ENCODE peak calls at places on chromosomes 6 and 20, in eight cellular contexts. S is stomach; Z is GM23338; T is left lung; I is fibroblast of lung; J is upper lobe of right lung; R is heart left ventricle; K is naive thymus-derived CD4-positive, alpha-beta T cell. Q is an unnamed sample.

GRCh38 chr6:164827537-164827936 is 481.9 kb downstream of the C6orf118 start:
- DNase-seq in Z (no peak), J (no peak), T (no peak), I (peak; percentile 10), K (no peak), S (no peak), R (no peak), Q (no peak)

GRCh38 chr20:37267684-37268313 is 6.2 kb upstream of the GHRH start:
- DNase-seq in Z (peak; percentile 74), J (no peak), T (no peak), I (no peak), K (no peak), R (no peak), S (no peak), Q (no peak)

GRCh38 chr6:113825776-113826175 is 31.4 kb upstream of the MARCKS start:
- DNase-seq in K (no peak), T (peak; percentile 63), I (peak; percentile 93), J (peak; percentile 65), R (peak; percentile 90), Z (no peak), S (peak; percentile 90), Q (peak; percentile 89)

GRCh38 chr6:39193201-39193791 is 36.0 kb downstream of the KCNK5 start:
- DNase-seq in I (no peak), R (no peak), K (no peak), Z (no peak), J (no peak), S (no peak), T (no peak), Q (peak; percentile 55)

GRCh38 chr6:33927551-33927950 is 123.7 kb upstream of the MLN start:
- DNase-seq in K (no peak), I (peak; percentile 75), R (no peak), Z (no peak), T (no peak), J (no peak), S (no peak), Q (no peak)

GRCh38 chr6:33820243-33820642 is 16.4 kb upstream of the MLN start:
- DNase-seq in S (no peak), R (no peak), I (no peak), T (no peak), K (no peak), Z (no peak), J (no peak), Q (no peak)

GRCh38 chr6:69487688-69488087 is 309.1 kb downstream of the LMBRD1 start:
- DNase-seq in Z (peak; percentile 55), R (no peak), T (no peak), S (no peak), K (no peak), J (no peak), I (no peak), Q (no peak)

GRCh38 chr20:49846206-49846807 is 33.7 kb downstream of the SLC9A8 start:
- DNase-seq in S (peak; percentile 46), K (peak; percentile 40), I (peak; percentile 23), R (no peak), J (no peak), T (no peak), Z (peak; percentile 92), Q (no peak)

GRCh38 chr6:137214931-137215330 is 4.3 kb downstream of the IFNGR1 start:
- DNase-seq in S (no peak), R (no peak), K (no peak), Z (no peak), I (no peak), J (no peak), T (no peak), Q (no peak)

GRCh38 chr6:111530777-111531176 is 47.8 kb upstream of the REV3L start:
- DNase-seq in T (no peak), Z (no peak), J (no peak), K (no peak), I (no peak), R (no peak), S (no peak), Q (no peak)

DNA sequence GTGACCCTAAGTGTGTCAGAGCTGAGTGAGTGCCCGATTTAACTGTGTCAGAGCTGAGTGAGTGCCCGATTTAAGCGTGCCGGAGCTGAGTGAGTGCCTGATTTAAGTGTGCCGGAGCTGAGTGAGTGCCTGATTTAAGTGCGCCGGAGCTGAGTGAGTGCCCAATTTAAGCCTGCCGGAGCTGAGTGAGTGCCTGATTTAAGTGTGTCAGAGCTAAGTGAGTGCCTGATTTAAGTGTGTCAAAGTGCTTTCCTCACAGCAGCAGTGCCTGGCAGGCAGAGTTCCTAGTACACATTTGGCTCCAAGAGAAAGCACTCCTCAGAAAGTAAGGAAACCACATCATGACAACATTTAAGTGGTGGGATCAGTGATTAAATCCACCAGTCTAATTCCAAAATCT is 13.2 kb downstream of the SERAC1 start:
- DNase-seq in Z (no peak), I (no peak), R (no peak), S (no peak), T (no peak), J (no peak), K (no peak), Q (no peak)
- H3K4me1 ChIP-seq in Z (no peaks in the 10 kb centered on the region), I (peaks cover 9% of the 10 kb centered on the region), R (no peaks in the 10 kb centered on the region), S (no peaks in the 10 kb centered on the region), T (peaks cover 10% of the 10 kb centered on the region), J (no peaks in the 10 kb centered on the region), K (no peaks in the 10 kb centered on the region), Q (no peaks in the 10 kb centered on the region)

GRCh38 chr20:2311329-2311728 is 15.5 kb downstream of the TGM3 start:
- DNase-seq in R (no peak), S (no peak), T (no peak), Z (no peak), I (no peak), J (no peak), K (no peak), Q (no peak)
- H3K27me3 ChIP-seq in R (no peaks in the 10 kb centered on the region), S (no peaks in the 10 kb centered on the region), T (no peaks in the 10 kb centered on the region), Z (no peaks in the 10 kb centered on the region), I (peaks cover 3% of the 10 kb centered on the region), J (no peaks in the 10 kb centered on the region), K (no peaks in the 10 kb centered on the region), Q (no peaks in the 10 kb centered on the region)

DNA sequence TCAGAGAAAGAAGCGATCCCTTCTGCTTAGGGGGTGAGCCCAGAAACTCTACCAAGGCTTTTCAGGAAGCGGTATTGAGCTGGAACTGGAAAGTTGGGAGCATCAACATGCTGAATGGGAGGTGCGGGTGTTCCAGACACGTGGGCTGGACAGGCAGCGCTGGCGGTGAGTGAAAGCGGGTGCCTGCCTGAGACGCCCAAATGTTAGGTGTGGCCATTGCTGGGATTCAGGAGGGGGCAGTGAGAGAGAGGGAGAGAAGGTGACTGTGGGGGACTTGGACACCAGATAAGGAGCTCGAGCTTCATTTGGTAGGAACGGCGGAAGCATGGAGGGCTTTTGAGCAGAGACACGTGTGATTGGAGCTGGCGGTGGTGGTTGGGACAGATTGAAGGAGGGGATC is 157.7 kb downstream of the ZDHHC14 start:
- DNase-seq in I (no peak), R (no peak), T (no peak), Z (no peak), J (no peak), S (no peak), K (no peak), Q (no peak)
- H3K4me1 ChIP-seq in I (peaks cover 3% of the 10 kb centered on the region), R (peaks cover 50% of the 10 kb centered on the region), T (peaks cover 32% of the 10 kb centered on the region), Z (peaks cover 23% of the 10 kb centered on the region), J (peaks cover 26% of the 10 kb centered on the region), S (peaks cover 18% of the 10 kb centered on the region), K (peaks cover 11% of the 10 kb centered on the region), Q (no peaks in the 10 kb centered on the region)

GRCh38 chr20:63451821-63452220 is 20.6 kb downstream of the KCNQ2 start:
- DNase-seq in K (no peak), I (no peak), R (no peak), T (no peak), S (no peak), Z (no peak), J (no peak), Q (no peak)

GRCh38 chr20:63453029-63453523 is 19.4 kb downstream of the KCNQ2 start:
- DNase-seq in J (no peak), S (no peak), R (no peak), T (no peak), K (no peak), Z (peak; percentile 48), I (no peak), Q (no peak)

GRCh38 chr20:63449796-63450730 is 22.4 kb downstream of the KCNQ2 start:
- DNase-seq in K (no peak), T (no peak), S (no peak), I (no peak), Z (no peak), R (no peak), J (no peak), Q (no peak)

GRCh38 chr20:63454729-63455567 is 17.5 kb downstream of the KCNQ2 start:
- DNase-seq in Z (no peak), I (no peak), S (no peak), T (no peak), J (no peak), K (no peak), R (no peak), Q (no peak)

DNA sequence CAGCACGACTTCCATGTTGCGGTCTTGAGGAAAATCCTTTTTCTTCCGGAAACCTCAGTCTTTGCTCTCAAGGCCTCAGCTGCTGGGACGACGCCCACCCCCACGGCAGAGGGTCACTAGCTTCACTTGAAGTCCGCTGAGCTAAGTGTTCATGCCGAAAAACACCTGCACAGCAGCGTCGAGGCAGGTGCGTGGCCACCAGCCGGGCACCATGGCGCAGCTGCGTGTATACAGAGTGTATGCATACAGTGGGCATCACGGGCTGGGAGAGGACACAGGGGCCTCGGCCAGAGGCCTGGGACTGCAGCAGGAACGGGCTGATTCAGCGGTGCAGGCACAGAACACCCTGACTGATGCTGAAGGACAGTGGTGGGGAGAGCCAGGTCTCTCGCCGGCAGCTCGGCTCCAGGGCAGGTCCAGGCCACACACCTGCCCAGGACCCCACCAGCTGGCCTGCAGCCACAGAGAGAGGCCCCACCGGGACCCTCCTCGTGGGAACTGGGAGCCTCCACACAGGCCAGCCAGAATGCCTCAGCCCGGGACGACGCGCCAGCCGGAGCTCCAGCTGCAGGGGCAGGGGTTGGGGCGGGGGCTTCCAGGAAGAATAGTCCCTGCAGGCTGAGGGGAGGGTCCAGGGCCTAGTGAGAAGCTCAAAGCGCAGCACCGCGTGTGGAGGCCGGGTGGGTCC is 20.0 kb downstream of the KCNQ2 start:
- DNase-seq in J (no peak), R (no peak), T (no peak), S (no peak), I (no peak), Z (no peak), K (no peak), Q (no peak)
- H3K27me3 ChIP-seq in J (peaks cover 60% of the 10 kb centered on the region), R (peaks cover 52% of the 10 kb centered on the region), T (peaks cover 98% of the 10 kb centered on the region), S (peaks cover 100% of the 10 kb centered on the region), I (peaks cover 16% of the 10 kb centered on the region), Z (no peaks in the 10 kb centered on the region), K (no peaks in the 10 kb centered on the region), Q (no peaks in the 10 kb centered on the region)

GRCh38 chr20:1860446-1860845 is 34.8 kb upstream of the SIRPA start:
- DNase-seq in T (no peak), R (no peak), Z (no peak), J (no peak), S (no peak), I (peak; percentile 92), K (no peak), Q (no peak)
- H3K4me1 ChIP-seq in T (peaks cover 27% of the 10 kb centered on the region), R (no peaks in the 10 kb centered on the region), Z (no peaks in the 10 kb centered on the region), J (no peaks in the 10 kb centered on the region), S (no peaks in the 10 kb centered on the region), I (peaks cover 3% of the 10 kb centered on the region), K (no peaks in the 10 kb centered on the region), Q (no peaks in the 10 kb centered on the region)

GRCh38 chr20:59094576-59094975 is 52.0 kb upstream of the PRELID3B start:
- DNase-seq in J (no peak), Z (peak; percentile 60), T (no peak), R (no peak), K (no peak), S (no peak), I (no peak), Q (no peak)
- H3K27me3 ChIP-seq in J (no peaks in the 10 kb centered on the region), Z (no peaks in the 10 kb centered on the region), T (no peaks in the 10 kb centered on the region), R (no peaks in the 10 kb centered on the region), K (no peaks in the 10 kb centered on the region), S (no peaks in the 10 kb centered on the region), I (no peaks in the 10 kb centered on the region), Q (no peaks in the 10 kb centered on the region)

Q was measured in aorta.